ENCODE peak calls at places on chromosomes 1 and 21, in nine cellular contexts. E, H, A, X, N, D, V, S and P are unnamed samples.

GRCh38 chr1:24764848-24765247 is 19.6 kb downstream of the CLIC4 start:
- DNase-seq in S (no peak), X (no peak), D (no peak), E (no peak), N (no peak), H (no peak), A (no peak), V (no peak), P (no peak)

GRCh38 chr21:34743831-34744230 is 75.0 kb downstream of the CLIC6 start:
- DNase-seq in N (no peak), A (peak), D (peak), X (no peak), V (no peak), S (no peak), E (no peak), H (peak), P (no peak)

GRCh38 chr1:201925301-201925567 is 21.1 kb downstream of the LMOD1 start:
- DNase-seq in E (no peak), A (no peak), N (no peak), S (no peak), X (no peak), H (no peak), D (no peak), V (no peak), P (no peak)

GRCh38 chr1:30801826-30802198 is 44.2 kb upstream of the LAPTM5 start:
- DNase-seq in N (peak), V (peak), H (peak), E (peak), A (peak), X (peak), S (peak), D (no peak), P (no peak)

GRCh38 chr1:213201380-213202155 is 150.5 kb downstream of the RPS6KC1 start:
- DNase-seq in S (no peak), V (no peak), E (no peak), A (no peak), N (no peak), D (no peak), H (no peak), X (no peak), P (no peak)

GRCh38 chr21:29208044-29208665 is 77.7 kb downstream of the MAP3K7CL start:
- DNase-seq in X (no peak), A (no peak), V (no peak), D (no peak), H (no peak), N (no peak), E (no peak), S (no peak), P (no peak)

GRCh38 chr1:235624751-235625192 is 24.8 kb downstream of the GNG4 start:
- DNase-seq in V (no peak), N (no peak), H (no peak), D (peak), S (no peak), X (no peak), A (peak), E (peak), P (no peak)

GRCh38 chr1:38789498-38790169 is 69.9 kb downstream of the RRAGC start:
- DNase-seq in A (peak), X (peak), E (no peak), H (no peak), S (no peak), D (no peak), V (no peak), N (no peak), P (peak)

GRCh38 chr1:21669287-21670058 is at the start of gene RAP1GAP:
- DNase-seq in H (no peak), S (no peak), E (peak), X (no peak), D (no peak), N (peak), A (no peak), V (no peak), P (no peak)